ENCODE peak calls at places on chromosomes 1 and 21, in four cellular contexts. H is epithelial cell of proximal tubule, K is PC-9, T is tibial artery. C is an unnamed sample.

GRCh38 chr1:113701429-113701828 is 57.9 kb downstream of the PHTF1 start:
- DNase-seq in H (no peak), K (no peak), T (no peak), C (no peak)

GRCh38 chr1:238457610-238458009 is 566.9 kb upstream of the ZP4 start:
- DNase-seq in K (no peak), T (no peak), H (no peak), C (no peak)

GRCh38 chr1:30192969-30193630 is 530.3 kb downstream of the MATN1 start:
- DNase-seq in T (no peak), H (no peak), K (no peak), C (no peak)

GRCh38 chr1:241336335-241336734 is 20.7 kb downstream of the RGS7 start:
- DNase-seq in T (no peak), H (no peak), K (no peak), C (no peak)

GRCh38 chr1:87683557-87683956 is 354.9 kb downstream of the LMO4 start:
- DNase-seq in K (no peak), H (no peak), T (no peak), C (no peak)

GRCh38 chr1:58773406-58773840 is 10.4 kb downstream of the JUN start:
- DNase-seq in H (no peak), T (peak), K (peak), C (no peak)

GRCh38 chr1:5720936-5721335 is 271.3 kb downstream of the NPHP4 start:
- DNase-seq in H (no peak), K (no peak), T (no peak), C (no peak)

GRCh38 chr21:39934895-39935294 is 67.7 kb downstream of the PCP4 start:
- DNase-seq in T (no peak), K (no peak), H (no peak), C (no peak)

GRCh38 chr21:33988237-33988835 is 72.7 kb upstream of the ATP5PO start:
- DNase-seq in T (no peak), K (no peak), H (no peak), C (no peak)

GRCh38 chr21:41828884-41829360 is 50.2 kb downstream of the PRDM15 start:
- DNase-seq in H (no peak), K (no peak), T (no peak), C (no peak)

GRCh38 chr21:35024475-35024874 is 24.6 kb downstream of the RUNX1 start:
- DNase-seq in K (no peak), H (no peak), T (no peak), C (no peak)

GRCh38 chr1:6130036-6130435 is 50.1 kb downstream of the CHD5 start:
- DNase-seq in K (no peak), T (no peak), H (no peak), C (no peak)

GRCh38 chr1:234727018-234727757 is 117.2 kb upstream of the IRF2BP2 start:
- DNase-seq in K (no peak), T (no peak), H (no peak), C (no peak)

GRCh38 chr1:67675800-67676199 is 9.2 kb upstream of the GADD45A start:
- DNase-seq in H (no peak), K (no peak), T (no peak), C (no peak)

GRCh38 chr1:1852619-1853414 is 38.1 kb downstream of the GNB1 start:
- DNase-seq in T (no peak), H (no peak), K (no peak), C (no peak)

GRCh38 chr1:119220980-119221379 is 80.5 kb upstream of the WARS2 start:
- DNase-seq in T (no peak), H (no peak), K (no peak), C (no peak)

GRCh38 chr1:27487927-27488522 is 1.9 kb downstream of the WASF2 start:
- DNase-seq in H (no peak), T (no peak), K (no peak), C (no peak)

GRCh38 chr1:36157973-36158826 is 2.2 kb downstream of the MAP7D1 start:
- DNase-seq in T (no peak), K (no peak), H (no peak), C (no peak)

GRCh38 chr1:216670118-216670870 is 52.9 kb downstream of the ESRRG start:
- DNase-seq in T (no peak), H (no peak), K (no peak), C (no peak)

GRCh38 chr1:11711490-11711889 is 20.0 kb downstream of the DRAXIN start:
- DNase-seq in H (no peak), T (no peak), K (no peak), C (no peak)

GRCh38 chr1:238254935-238255334 is 364.2 kb upstream of the ZP4 start:
- DNase-seq in K (no peak), T (no peak), H (no peak), C (no peak)

GRCh38 chr1:192901500-192901899 is 92.7 kb downstream of the RGS2 start:
- DNase-seq in K (no peak), T (no peak), H (no peak), C (no peak)

GRCh38 chr1:2592672-2593071 is 6.1 kb downstream of the PRXL2B start:
- DNase-seq in T (no peak), H (no peak), K (no peak), C (no peak)

GRCh38 chr1:150551784-150552691 is 2.8 kb downstream of the ADAMTSL4 start:
- DNase-seq in K (peak), H (no peak), T (peak), C (no peak)

GRCh38 chr21:23887709-23888303 is 1719.5 kb downstream of the MRPL39 start:
- DNase-seq in T (no peak), H (no peak), K (no peak), C (no peak)

GRCh38 chr1:180912211-180912800 is 391 bp upstream of the KIAA1614 start:
- DNase-seq in H (no peak), T (peak), K (no peak), C (peak)

GRCh38 chr21:37001446-37001845 is 5.1 kb upstream of the RIPPLY3 start:
- DNase-seq in T (no peak), H (no peak), K (no peak), C (no peak)

GRCh38 chr1:209601809-209602657 is 18.5 kb downstream of the CAMK1G start:
- DNase-seq in H (no peak), T (no peak), K (peak), C (no peak)
- TF ChIP-seq CTCF in H (peak), T (peak), K (peak), C (no peak)

GRCh38 chr1:43039228-43040055 is 80.8 kb upstream of the SLC2A1 start:
- DNase-seq in K (no peak), H (no peak), T (no peak), C (no peak)
- TF ChIP-seq CTCF in K (no peak), H (no peak), T (no peak), C (no peak)

GRCh38 chr1:17441265-17441992 is 2.0 kb upstream of the RCC2 start:
- DNase-seq in T (no peak), K (peak), H (no peak), C (no peak)
- TF ChIP-seq CTCF in T (no peak), K (no peak), H (no peak), C (no peak)

GRCh38 chr1:154329152-154329521 is 3.8 kb downstream of the ATP8B2 start:
- DNase-seq in T (no peak), K (no peak), H (no peak), C (no peak)
- TF ChIP-seq CTCF in T (no peak), K (no peak), H (no peak), C (no peak)

DNA sequence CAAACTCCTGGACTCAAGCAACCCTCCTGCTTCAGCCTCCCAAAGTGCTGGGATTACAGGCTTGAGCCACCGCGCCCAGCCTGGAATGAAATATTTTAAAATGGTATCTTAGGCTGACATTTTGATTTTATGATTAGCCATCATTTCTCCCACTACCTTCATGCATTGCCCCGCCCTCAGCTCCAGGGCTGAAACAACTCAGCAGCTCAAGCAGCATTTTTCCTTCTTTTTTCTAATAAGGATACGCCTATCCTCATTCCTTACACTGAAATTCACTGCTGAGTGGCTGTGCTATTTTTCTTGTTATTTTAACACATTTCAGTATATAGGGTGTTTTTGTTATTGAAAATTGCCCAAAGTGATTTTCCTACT is 56.8 kb upstream of the HTR1D start:
- DNase-seq in T (no peak), K (no peak), H (no peak), C (no peak)
- TF ChIP-seq CTCF in T (no peak), K (no peak), H (no peak), C (no peak)

GRCh38 chr1:221706862-221707582 is 34.9 kb downstream of the DUSP10 start:
- DNase-seq in K (no peak), H (no peak), T (no peak), C (no peak)
- TF ChIP-seq CTCF in K (no peak), H (no peak), T (no peak), C (no peak)

GRCh38 chr1:65195495-65196417 is 47.8 kb downstream of the AK4 start:
- DNase-seq in K (no peak), H (no peak), T (no peak), C (no peak)
- TF ChIP-seq CTCF in K (no peak), H (no peak), T (no peak), C (no peak)

DNA sequence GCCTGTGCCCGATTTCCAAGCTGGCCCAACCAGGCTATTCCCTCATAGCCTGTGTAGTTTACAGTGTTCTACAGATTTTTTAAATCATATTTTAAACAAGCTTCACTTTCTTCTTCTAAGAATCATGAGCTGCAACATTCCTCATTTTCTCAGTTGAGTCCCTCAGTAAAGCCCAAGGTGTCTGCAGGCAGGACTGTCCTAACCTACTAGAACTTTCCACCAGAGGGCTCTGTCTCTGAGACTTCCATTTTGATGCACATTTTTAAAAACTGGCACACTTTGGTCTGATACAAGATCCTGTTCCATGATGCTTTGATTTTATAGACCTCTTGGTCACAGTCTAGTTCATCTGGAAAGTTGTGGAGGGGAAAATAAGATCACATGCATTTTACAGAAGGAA is 21.6 kb upstream of the SLAMF6 start:
- DNase-seq in K (no peak), T (no peak), H (no peak), C (no peak)
- TF ChIP-seq CTCF in K (peak), T (no peak), H (peak), C (peak)

GRCh38 chr1:93621246-93621645 is 60.4 kb downstream of the BCAR3 start:
- DNase-seq in K (no peak), T (no peak), H (no peak), C (no peak)

GRCh38 chr1:93620841-93621210 is 60.8 kb downstream of the BCAR3 start:
- DNase-seq in K (peak), T (no peak), H (no peak), C (no peak)

GRCh38 chr1:93617670-93618488 is 63.8 kb downstream of the BCAR3 start:
- DNase-seq in H (peak), K (peak), T (no peak), C (no peak)

GRCh38 chr1:93620169-93620840 is 61.3 kb downstream of the BCAR3 start:
- DNase-seq in T (no peak), K (no peak), H (no peak), C (no peak)

GRCh38 chr1:93619507-93620168 is 62.0 kb downstream of the BCAR3 start:
- DNase-seq in H (no peak), K (no peak), T (no peak), C (no peak)
- TF ChIP-seq CTCF in H (peak), K (no peak), T (no peak), C (no peak)